ENCODE peak calls at places on chromosomes 4 and X, in four cellular contexts. T is pancreas, H is mucosa of descending colon, C is HCT116. E is an unnamed sample.
A peak's percentile ranks its signal among the peaks of the same experiment; 100 is the strongest.

GRCh38 chr4:165700855-165701254 is 172.2 kb upstream of the TLL1 start:
- DNase-seq in C (peak; percentile 27), H (no peak), T (no peak), E (no peak)

GRCh38 chr4:123554263-123554662 is 157.7 kb downstream of the SPRY1 start:
- DNase-seq in H (no peak), C (no peak), T (no peak), E (no peak)

GRCh38 chr4:56134272-56134671 is 185.5 kb downstream of the CEP135 start:
- DNase-seq in T (no peak), H (no peak), C (no peak), E (peak; percentile 31)

GRCh38 chr4:6383929-6384328 is 88.5 kb downstream of the PPP2R2C start:
- DNase-seq in T (peak; percentile 4), H (no peak), C (no peak), E (no peak)

GRCh38 chr4:176044589-176044951 is 21.1 kb upstream of the WDR17 start:
- DNase-seq in T (no peak), H (no peak), C (no peak), E (peak; percentile 35)

GRCh38 chr4:4502694-4503311 is 39.0 kb downstream of the STX18 start:
- DNase-seq in H (no peak), T (no peak), C (no peak), E (peak; percentile 49)

GRCh38 chr4:54090804-54091623 is 8.9 kb upstream of the GSX2 start:
- DNase-seq in C (no peak), H (peak; percentile 40), T (peak; percentile 55), E (no peak)

GRCh38 chr4:131534944-131535640 is 1614.0 kb upstream of the PCDH10 start:
- DNase-seq in H (no peak), C (no peak), T (no peak), E (no peak)

GRCh38 chrX:49915352-49916222 is 6.8 kb upstream of the CLCN5 start:
- DNase-seq in H (peak; percentile 49), C (peak; percentile 40), T (no peak), E (peak; percentile 24)

GRCh38 chr4:178311992-178312391 is 869.8 kb upstream of the AGA start:
- DNase-seq in H (no peak), T (no peak), C (no peak), E (no peak)

GRCh38 chr4:48792348-48793006 is 12.4 kb upstream of the FRYL start:
- DNase-seq in H (no peak), T (no peak), C (no peak), E (no peak)

GRCh38 chrX:16646366-16647168 is 3.4 kb upstream of the S100G start:
- DNase-seq in H (no peak), C (no peak), T (no peak), E (no peak)

GRCh38 chrX:105375816-105376215 is 155.3 kb upstream of the TEX13A start:
- DNase-seq in C (no peak), T (no peak), H (no peak), E (peak; percentile 63)

GRCh38 chr4:112147697-112148096 is 2.4 kb downstream of the FAM241A start:
- DNase-seq in H (no peak), C (no peak), T (no peak), E (no peak)

GRCh38 chr4:24988776-24989175 is 42.0 kb downstream of the LGI2 start:
- DNase-seq in H (peak; percentile 24), C (peak; percentile 13), T (no peak), E (no peak)

GRCh38 chr4:159308571-159309340 is 205.9 kb downstream of the RAPGEF2 start:
- DNase-seq in C (no peak), T (no peak), H (no peak), E (no peak)

GRCh38 chr4:101321481-101322042 is 25.8 kb downstream of the PPP3CA start:
- DNase-seq in H (no peak), T (no peak), C (no peak), E (no peak)

GRCh38 chrX:76893930-76894329 is 466.4 kb downstream of the MAGEE1 start:
- DNase-seq in C (no peak), T (no peak), H (no peak), E (no peak)

GRCh38 chrX:153725039-153725831 is 579 bp downstream of the ABCD1 start:
- DNase-seq in T (peak; percentile 58), H (no peak), C (no peak), E (no peak)

GRCh38 chrX:69015564-69016218 is 149.6 kb downstream of the PJA1 start:
- DNase-seq in T (no peak), H (no peak), C (no peak), E (no peak)

GRCh38 chrX:100048156-100048555 is 361.9 kb downstream of the PCDH19 start:
- DNase-seq in T (no peak), H (no peak), C (no peak), E (no peak)

GRCh38 chr4:795726-796119 is 30.2 kb downstream of the CPLX1 start:
- DNase-seq in H (no peak), C (no peak), T (no peak), E (no peak)

GRCh38 chr4:56217383-56217890 is 169.9 kb downstream of the AASDH start:
- DNase-seq in C (no peak), H (no peak), T (no peak), E (no peak)

GRCh38 chrX:47815901-47816845 is 20.5 kb upstream of the ZNF81 start:
- DNase-seq in T (no peak), C (no peak), H (peak; percentile 60), E (no peak)

DNA sequence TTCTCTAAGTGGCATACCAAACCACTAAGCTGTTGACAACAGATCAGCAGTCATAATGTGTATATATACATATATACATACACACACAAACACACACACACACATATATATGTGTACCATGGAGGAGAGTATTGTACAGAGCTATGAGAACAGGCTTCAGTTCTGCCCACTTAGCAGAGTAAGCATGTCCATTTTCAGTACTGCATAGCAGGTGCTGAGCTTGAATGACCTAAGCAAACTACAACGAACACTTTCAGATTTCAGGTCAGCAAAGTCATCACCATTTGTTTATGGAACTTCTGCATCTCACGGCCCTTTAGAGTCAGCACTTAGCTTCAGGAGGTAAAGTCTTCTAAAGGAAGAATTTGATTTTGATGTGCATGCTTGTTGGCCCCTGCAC is 735.8 kb upstream of the ATOH1 start:
- DNase-seq in H (no peak), T (no peak), C (no peak), E (no peak)
- H3K4me3 ChIP-seq in H (no peak overlapping the region), T (no peak overlapping the region), C (no peak overlapping the region), E (no peak overlapping the region)

DNA sequence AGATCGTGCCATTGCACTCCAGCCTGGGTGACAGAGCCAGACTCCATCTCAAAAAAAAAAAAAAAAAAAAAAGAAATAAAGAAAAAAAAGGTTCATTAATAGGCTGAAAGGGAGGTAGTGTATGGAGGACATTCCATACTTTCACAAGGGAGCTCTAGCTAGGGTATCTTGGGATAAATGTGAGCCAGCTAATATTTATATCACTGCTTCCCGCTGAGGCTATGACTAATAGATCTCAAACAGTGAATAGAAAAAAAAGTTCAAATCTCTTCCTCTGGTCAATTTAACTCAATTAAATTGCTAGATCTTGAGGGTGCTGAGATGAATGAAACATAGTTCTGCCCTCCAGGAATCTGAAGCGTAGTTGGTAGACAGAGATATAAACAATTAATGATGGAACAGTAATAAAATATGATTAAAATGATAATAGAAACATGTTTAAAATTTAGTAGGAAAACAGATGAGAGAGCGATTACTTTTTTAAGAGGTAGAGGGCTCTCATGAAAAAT is 55.7 kb upstream of the SHISA3 start:
- DNase-seq in T (no peak), C (no peak), H (no peak), E (peak; percentile 33)
- TF ChIP-seq CTCF in T (no peak), C (no peak), H (no peak), E (no peak)

GRCh38 chrX:120361906-120362305 is at the start of gene ATP1B4:
- DNase-seq in C (no peak), H (no peak), T (no peak), E (no peak)
- H3K4me3 ChIP-seq in C (no peak within 1 kb of the TSS), H (no peak within 1 kb of the TSS), T (no peak within 1 kb of the TSS), E (no peak within 1 kb of the TSS)

DNA sequence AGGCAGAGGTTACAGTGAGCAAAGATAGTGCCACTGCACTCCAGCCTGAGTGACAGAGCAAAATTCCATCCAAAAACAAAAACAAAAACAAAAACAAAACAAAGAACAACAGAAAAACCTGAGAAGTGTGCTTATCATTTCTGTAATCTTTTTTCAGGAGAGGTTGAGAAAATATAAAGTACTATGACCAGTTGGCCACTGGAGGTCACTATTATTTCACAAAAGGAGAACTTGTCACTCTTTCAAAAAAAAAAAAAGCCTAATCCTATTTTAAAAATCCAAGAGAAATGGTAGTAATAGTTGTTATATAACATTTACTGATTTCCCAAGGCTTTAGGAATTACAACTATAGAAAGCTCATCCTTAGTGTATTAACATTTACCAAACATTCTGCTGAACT is 24.9 kb upstream of the RNF150 start:
- DNase-seq in H (no peak), T (no peak), C (peak; percentile 33), E (peak; percentile 41)
- TF ChIP-seq CTCF in H (no peak), T (peak; percentile 42), C (peak; percentile 43), E (no peak)

DNA sequence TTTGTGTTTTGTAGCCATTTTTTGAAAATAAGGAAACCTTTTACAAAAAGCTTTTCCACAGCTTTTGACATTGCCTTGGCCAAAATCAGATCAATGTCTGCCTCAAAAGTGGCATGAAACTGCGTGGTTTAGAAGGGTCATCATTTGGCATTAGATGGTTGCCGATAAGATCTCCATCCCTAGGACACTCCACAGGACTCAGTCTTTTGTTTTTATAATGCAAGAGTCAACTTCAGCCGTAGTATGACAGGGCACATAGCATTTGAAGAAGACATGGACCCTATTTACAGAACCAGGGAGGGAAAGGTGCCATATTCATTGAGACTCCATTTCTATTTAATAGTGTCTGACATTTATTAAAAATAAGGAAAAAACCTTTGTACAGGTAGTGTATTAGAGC is 1.3 kb downstream of the RTL8A start:
- DNase-seq in H (no peak), C (no peak), T (no peak), E (no peak)
- H3K4me3 ChIP-seq in H (no peak overlapping the region), C (peak overlapping the region; percentile 61), T (peak overlapping the region; percentile 44), E (peak overlapping the region; percentile 55)

DNA sequence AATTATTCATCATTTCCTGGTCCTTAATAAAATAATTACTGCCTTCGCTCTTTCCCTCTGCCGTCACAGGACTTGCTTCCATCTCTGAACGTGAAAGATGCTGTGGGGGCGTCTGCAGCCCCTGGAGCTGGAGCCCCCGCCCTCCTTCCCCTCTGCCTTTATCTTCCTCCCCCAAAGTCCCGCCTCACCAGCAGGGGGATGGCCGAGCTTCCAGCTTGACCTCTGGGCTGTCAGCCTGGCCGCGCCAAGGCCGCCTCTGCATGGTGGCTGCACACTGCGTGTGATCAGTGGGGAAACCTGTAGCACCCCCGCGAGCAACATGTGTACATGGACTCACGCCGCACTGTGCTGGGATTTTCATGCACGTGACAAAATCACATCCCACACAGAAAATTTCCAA is 26.4 kb upstream of the PSAPL1 start:
- DNase-seq in T (no peak), H (no peak), C (no peak), E (no peak)
- TF ChIP-seq CTCF in T (no peak), H (no peak), C (no peak), E (no peak)

GRCh38 chrX:3520987-3521875 is 174.8 kb upstream of the MXRA5 start:
- DNase-seq in T (no peak), H (no peak), C (no peak), E (no peak)
- H3K4me3 ChIP-seq in T (no peak overlapping the region), H (no peak overlapping the region), C (no peak overlapping the region), E (no peak overlapping the region)

DNA sequence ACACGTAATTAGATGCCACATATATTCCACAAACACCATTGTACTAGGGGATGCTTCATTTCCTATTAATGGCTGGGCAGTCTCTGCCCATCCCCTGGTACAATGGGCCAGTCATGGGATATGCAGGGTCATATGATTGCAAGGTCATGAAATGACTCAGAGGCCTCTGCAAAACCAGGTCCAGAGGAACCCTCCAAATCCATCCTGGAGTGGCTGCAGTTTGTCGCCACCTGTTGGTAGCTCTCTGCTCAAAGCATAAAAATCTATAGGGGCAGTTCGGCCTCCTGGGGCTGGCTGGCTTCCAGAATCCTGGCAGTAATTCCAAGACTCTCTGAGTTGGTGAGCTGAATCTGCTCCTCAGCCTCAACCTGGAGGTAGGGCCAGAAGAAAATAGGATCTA is 22.9 kb upstream of the PUDP start:
- DNase-seq in C (no peak), T (peak; percentile 24), H (peak; percentile 28), E (no peak)
- TF ChIP-seq CTCF in C (peak; percentile 11), T (peak; percentile 14), H (no peak), E (peak; percentile 26)

E was measured in astrocyte of the cerebellum.